ENCODE peak calls at places on chromosomes 6 and 20, in five cellular contexts. T, X, Z, V and L are unnamed samples.

GRCh38 chr20:10763117-10763516 is 89.3 kb upstream of the JAG1 start:
- DNase-seq in T (peak), X (peak), Z (no peak), V (no peak), L (no peak)

GRCh38 chr6:148577687-148578488 is 168.9 kb upstream of the UST start:
- DNase-seq in T (peak), X (peak), Z (peak), V (peak), L (peak)

GRCh38 chr20:62561948-62562347 is 80.4 kb upstream of the SLCO4A1 start:
- DNase-seq in T (no peak), X (no peak), Z (no peak), V (no peak), L (no peak)

GRCh38 chr6:10403385-10404106 is 11.3 kb downstream of the TFAP2A start:
- DNase-seq in T (no peak), X (peak), Z (no peak), V (no peak), L (no peak)

GRCh38 chr20:50933589-50933988 is 2.4 kb upstream of the ADNP start:
- DNase-seq in T (no peak), X (no peak), Z (no peak), V (no peak), L (no peak)

GRCh38 chr20:33685328-33686007 is 717 bp downstream of the E2F1 start:
- DNase-seq in T (no peak), X (no peak), Z (peak), V (peak), L (no peak)

GRCh38 chr6:153131037-153131981 is at the start of gene RGS17:
- DNase-seq in T (peak), X (peak), Z (peak), V (peak), L (no peak)

GRCh38 chr6:25928562-25929324 is 1.7 kb downstream of the SLC17A2 start:
- DNase-seq in T (no peak), X (no peak), Z (no peak), V (no peak), L (no peak)

GRCh38 chr6:39083111-39083702 is 31.8 kb downstream of the SAYSD1 start:
- DNase-seq in T (no peak), X (no peak), Z (peak), V (no peak), L (no peak)

GRCh38 chr20:39823239-39823638 is 861.1 kb downstream of the DHX35 start:
- DNase-seq in T (peak), X (peak), Z (no peak), V (no peak), L (no peak)

GRCh38 chr20:23881371-23881770 is 1.8 kb upstream of the CST5 start:
- DNase-seq in T (no peak), X (no peak), Z (no peak), V (no peak), L (no peak)

GRCh38 chr20:3105256-3106137 is 21.0 kb upstream of the AVP start:
- DNase-seq in T (no peak), X (no peak), Z (no peak), V (no peak), L (no peak)

GRCh38 chr6:43706788-43707187 is 19.2 kb upstream of the MRPS18A start:
- DNase-seq in T (peak), X (peak), Z (no peak), V (no peak), L (no peak)

GRCh38 chr6:167704396-167704801 is 122.3 kb upstream of the AFDN start:
- DNase-seq in T (no peak), X (no peak), Z (no peak), V (no peak), L (no peak)

GRCh38 chr6:116568851-116569755 is 2.2 kb upstream of the RWDD1 start:
- DNase-seq in T (no peak), X (no peak), Z (no peak), V (no peak), L (no peak)

GRCh38 chr6:20800229-20800628 is 266.0 kb downstream of the CDKAL1 start:
- DNase-seq in T (no peak), X (no peak), Z (no peak), V (no peak), L (no peak)

GRCh38 chr6:9405369-9405768 is 970.0 kb upstream of the SLC35B3 start:
- DNase-seq in T (peak), X (peak), Z (no peak), V (no peak), L (peak)

GRCh38 chr6:16105874-16106273 is 23.0 kb upstream of the MYLIP start:
- DNase-seq in T (peak), X (peak), Z (no peak), V (no peak), L (no peak)

GRCh38 chr20:45392733-45393132 is 14.6 kb upstream of the TP53TG5 start:
- DNase-seq in T (no peak), X (no peak), Z (no peak), V (no peak), L (no peak)

GRCh38 chr6:136528477-136528876 is 21.7 kb downstream of the MAP7 start:
- DNase-seq in T (no peak), X (no peak), Z (no peak), V (no peak), L (no peak)

GRCh38 chr6:105038259-105038658 is 81.4 kb downstream of the LIN28B start:
- DNase-seq in T (no peak), X (no peak), Z (no peak), V (peak), L (no peak)

GRCh38 chr20:57369601-57370000 is 18.5 kb downstream of the RAE1 start:
- DNase-seq in T (no peak), X (no peak), Z (no peak), V (no peak), L (no peak)

GRCh38 chr20:5696011-5696559 is 54.1 kb upstream of the SHLD1 start:
- DNase-seq in T (no peak), X (peak), Z (no peak), V (no peak), L (no peak)

GRCh38 chr6:168007592-168008338 is 10.3 kb downstream of the KIF25 start:
- DNase-seq in T (peak), X (peak), Z (no peak), V (no peak), L (peak)

GRCh38 chr20:52552181-52552872 is 360.7 kb upstream of the ZFP64 start:
- DNase-seq in T (peak), X (peak), Z (no peak), V (no peak), L (peak)

GRCh38 chr6:142819603-142820335 is 125.2 kb downstream of the HIVEP2 start:
- DNase-seq in T (peak), X (peak), Z (peak), V (no peak), L (no peak)

GRCh38 chr6:139744891-139745290 is 370.4 kb upstream of the CITED2 start:
- DNase-seq in T (no peak), X (no peak), Z (no peak), V (no peak), L (no peak)

GRCh38 chr6:35370799-35371493 is 28.6 kb downstream of the PPARD start:
- DNase-seq in T (no peak), X (no peak), Z (peak), V (no peak), L (no peak)

GRCh38 chr20:9838378-9839295 is at the start of gene PAK5:
- DNase-seq in T (peak), X (peak), Z (no peak), V (peak), L (peak)

GRCh38 chr6:142002825-142003405 is 129.8 kb upstream of the GJE1 start:
- DNase-seq in T (no peak), X (no peak), Z (no peak), V (no peak), L (no peak)

GRCh38 chr6:25070547-25071366 is 135.0 kb upstream of the RIPOR2 start:
- DNase-seq in T (peak), X (peak), Z (peak), V (peak), L (peak)

GRCh38 chr6:126650931-126651330 is 311.0 kb downstream of the CENPW start:
- DNase-seq in T (peak), X (peak), Z (no peak), V (no peak), L (no peak)

GRCh38 chr6:88238065-88238464 is 71.9 kb upstream of the CNR1 start:
- DNase-seq in T (no peak), X (peak), Z (peak), V (no peak), L (no peak)

GRCh38 chr20:61940491-61940890 is 125.2 kb downstream of the TAF4 start:
- DNase-seq in T (no peak), X (no peak), Z (no peak), V (no peak), L (no peak)

GRCh38 chr6:98875375-98875774 is 41.0 kb downstream of the POU3F2 start:
- DNase-seq in T (no peak), X (no peak), Z (no peak), V (no peak), L (no peak)

DNA sequence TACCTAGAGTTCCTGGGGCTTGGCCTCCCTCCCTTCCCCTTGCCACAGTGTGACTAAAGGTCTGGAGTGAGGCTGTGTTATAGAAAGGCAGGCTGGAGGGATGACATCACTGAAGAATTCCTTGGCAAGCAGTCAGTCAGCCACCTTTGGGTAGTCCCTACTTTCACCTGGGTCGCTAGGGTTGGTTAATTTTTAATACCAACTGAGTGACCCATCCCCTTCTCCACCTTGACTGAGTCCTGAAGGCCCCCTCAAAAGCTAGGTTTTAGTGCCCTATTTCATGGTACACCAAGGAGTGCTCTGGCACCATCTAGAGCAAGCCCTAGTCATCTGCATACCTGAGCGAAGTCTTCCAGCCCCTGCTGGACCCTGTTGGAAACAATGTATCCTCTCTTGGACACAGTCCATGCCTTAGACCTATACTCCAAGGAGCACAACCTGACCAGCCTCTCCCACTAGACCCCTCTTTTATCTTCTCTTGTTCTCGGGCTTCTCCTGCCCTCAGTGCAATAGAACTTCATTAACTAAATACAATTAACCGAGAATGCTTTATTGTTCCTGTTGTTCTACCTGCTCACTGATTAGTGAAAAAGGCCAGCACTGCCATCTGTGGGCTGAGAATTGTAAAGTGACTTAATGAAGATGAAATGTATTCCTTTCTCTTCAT is 44.6 kb downstream of the RIN2 start:
- DNase-seq in T (peak), X (no peak), Z (no peak), V (no peak), L (no peak)
- TF ChIP-seq CTCF in T (peak), X (no peak), Z (no peak), V (no peak), L (peak)

GRCh38 chr6:127857051-127857637 is 43.7 kb downstream of the THEMIS start:
- DNase-seq in T (no peak), X (peak), Z (no peak), V (no peak), L (no peak)

GRCh38 chr6:127858992-127859391 is 41.9 kb downstream of the THEMIS start:
- DNase-seq in T (no peak), X (no peak), Z (no peak), V (no peak), L (no peak)

GRCh38 chr6:127859956-127860355 is 40.9 kb downstream of the THEMIS start:
- DNase-seq in T (no peak), X (no peak), Z (no peak), V (no peak), L (no peak)

GRCh38 chr6:127854009-127854408 is 46.8 kb downstream of the THEMIS start:
- DNase-seq in T (no peak), X (peak), Z (no peak), V (no peak), L (no peak)

GRCh38 chr6:127855542-127856159 is 45.2 kb downstream of the THEMIS start:
- DNase-seq in T (peak), X (peak), Z (no peak), V (no peak), L (no peak)
- TF ChIP-seq CTCF in T (peak), X (peak), Z (peak), V (peak), L (peak)

GRCh38 chr6:2841264-2842138 is at the start of gene SERPINB1:
- DNase-seq in T (peak), X (peak), Z (peak), V (peak), L (peak)
- TF ChIP-seq CTCF in T (no peak), X (no peak), Z (no peak), V (no peak), L (no peak)

GRCh38 chr6:30763618-30764489 is 19.5 kb upstream of the IER3 start:
- DNase-seq in T (peak), X (peak), Z (no peak), V (no peak), L (peak)
- TF ChIP-seq CTCF in T (no peak), X (peak), Z (no peak), V (no peak), L (peak)

GRCh38 chr20:20184149-20184548 is 131.8 kb downstream of the CFAP61 start:
- DNase-seq in T (no peak), X (peak), Z (no peak), V (no peak), L (no peak)
- TF ChIP-seq CTCF in T (peak), X (peak), Z (no peak), V (no peak), L (peak)

DNA sequence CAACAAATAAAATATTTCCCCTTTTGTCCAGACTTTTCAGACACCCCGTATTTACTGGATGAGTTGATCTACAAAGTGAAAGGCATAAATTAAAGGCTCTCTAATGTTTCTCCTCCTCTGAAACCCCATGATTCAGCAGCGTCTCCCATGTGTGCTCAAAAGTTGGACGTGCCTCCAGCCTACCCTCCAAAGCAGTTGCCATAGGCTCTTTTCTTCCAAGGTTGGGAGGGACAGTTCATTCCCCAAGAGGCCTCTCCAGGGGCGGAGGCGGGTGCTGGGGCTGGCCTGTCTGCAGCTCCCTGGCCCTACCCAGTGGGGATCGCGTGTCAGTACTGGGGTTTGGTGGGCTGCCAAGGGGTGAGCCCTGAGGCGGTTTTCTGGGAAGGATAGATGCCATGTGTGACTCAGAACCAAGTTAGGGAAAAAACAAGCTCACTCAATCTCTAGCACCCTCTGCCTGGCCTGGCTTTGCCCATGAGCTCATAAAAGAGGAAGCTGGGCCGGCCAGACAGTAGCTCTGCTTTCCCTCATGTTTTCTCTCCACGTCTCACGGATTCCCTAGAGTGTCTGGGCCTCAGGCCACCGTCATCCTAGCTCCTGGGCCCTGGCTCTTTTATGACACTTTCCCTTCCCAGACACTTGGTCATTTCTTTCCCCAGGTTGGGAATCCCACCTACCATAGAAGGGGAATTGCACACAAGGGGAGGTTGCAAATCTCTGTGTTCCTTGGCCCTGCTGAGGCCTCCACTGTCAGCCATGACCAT is 8.0 kb upstream of the IER3 start:
- DNase-seq in T (peak), X (peak), Z (no peak), V (no peak), L (peak)
- TF ChIP-seq CTCF in T (peak), X (peak), Z (no peak), V (no peak), L (peak)

DNA sequence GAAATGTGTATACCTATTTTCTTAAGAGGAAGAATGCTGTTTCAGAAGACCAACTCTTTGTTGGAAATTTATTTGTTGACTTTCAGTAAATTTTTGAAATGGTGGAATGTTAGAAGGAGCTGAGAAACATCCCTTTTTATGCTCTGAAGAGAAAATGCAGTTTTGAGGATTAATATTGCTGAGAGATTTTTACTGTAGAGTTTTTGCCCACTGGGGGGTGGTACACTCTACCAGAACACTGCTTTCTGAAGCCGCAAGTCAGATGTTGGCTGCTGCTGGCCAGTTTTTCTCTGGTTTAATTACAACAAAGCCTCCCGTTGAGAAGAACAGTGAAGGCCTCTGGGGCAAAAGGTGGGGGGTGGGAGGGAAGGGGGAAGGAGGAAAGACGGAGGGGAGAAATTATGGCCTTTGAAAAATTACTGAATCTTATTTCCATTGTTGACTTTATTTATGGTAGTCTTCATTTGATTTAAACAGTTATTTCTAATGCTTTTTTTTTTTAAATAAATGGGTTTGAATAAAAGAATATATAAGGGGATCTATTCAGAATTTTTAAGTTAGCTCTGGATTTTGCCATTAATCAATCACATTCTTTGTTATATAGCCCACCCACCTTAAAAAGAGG is 3.0 kb downstream of the FLRT3 start:
- DNase-seq in T (peak), X (peak), Z (no peak), V (peak), L (peak)
- TF ChIP-seq CTCF in T (peak), X (peak), Z (no peak), V (peak), L (peak)